ENCODE peak calls at places on chromosomes 16 and 17, in six cellular contexts. E is OCI-LY7, Z is uterus, P is transverse colon, N is stomach, Y is mesendoderm. Q is an unnamed sample.

GRCh38 chr16:79182618-79183017 is 417.9 kb downstream of the MAF start:
- DNase-seq in E (no peak), Z (no peak), P (no peak), N (no peak), Y (no peak), Q (no peak)

GRCh38 chr16:21023509-21024202 is 123.1 kb downstream of the LYRM1 start:
- DNase-seq in E (no peak), Z (no peak), P (peak; percentile 11), N (peak; percentile 43), Y (peak; percentile 6), Q (no peak)

GRCh38 chr17:77772461-77772897 is 186.0 kb upstream of the TNRC6C start:
- DNase-seq in E (peak; percentile 73), Z (peak; percentile 30), P (peak; percentile 69), N (peak; percentile 64), Y (peak; percentile 92), Q (peak; percentile 98)

GRCh38 chr17:3916013-3916696 is at the start of gene P2RX1:
- DNase-seq in E (peak; percentile 43), Z (no peak), P (peak; percentile 79), N (peak; percentile 60), Y (no peak), Q (no peak)

GRCh38 chr17:73071387-73071999 is 21.0 kb downstream of the SLC39A11 start:
- DNase-seq in E (no peak), Z (no peak), P (no peak), N (no peak), Y (no peak), Q (no peak)

GRCh38 chr17:73098919-73099318 is 6.4 kb upstream of the SLC39A11 start:
- DNase-seq in E (no peak), Z (no peak), P (no peak), N (no peak), Y (no peak), Q (no peak)

GRCh38 chr17:10121971-10122707 is 76.3 kb downstream of the GAS7 start:
- DNase-seq in E (no peak), Z (no peak), P (no peak), N (no peak), Y (no peak), Q (peak; percentile 65)

GRCh38 chr16:11682655-11683096 is 14.4 kb downstream of the SNN start:
- DNase-seq in E (no peak), Z (no peak), P (no peak), N (no peak), Y (no peak), Q (no peak)

GRCh38 chr16:2194852-2195315 is 1.5 kb downstream of the CASKIN1 start:
- DNase-seq in E (peak; percentile 68), Z (no peak), P (peak; percentile 67), N (peak; percentile 74), Y (peak; percentile 87), Q (peak; percentile 90)

GRCh38 chr17:8475227-8475626 is 39.5 kb downstream of the NDEL1 start:
- DNase-seq in E (no peak), Z (no peak), P (no peak), N (no peak), Y (no peak), Q (peak; percentile 46)

GRCh38 chr16:53502331-53503269 is at the start of gene AKTIP:
- DNase-seq in E (peak; percentile 27), Z (no peak), P (peak; percentile 62), N (peak; percentile 79), Y (peak; percentile 62), Q (peak; percentile 71)

GRCh38 chr16:20023190-20023589 is 50.5 kb downstream of the GPR139 start:
- DNase-seq in E (peak; percentile 9), Z (no peak), P (no peak), N (no peak), Y (peak; percentile 39), Q (peak; percentile 59)

GRCh38 chr16:50209548-50210265 is 56.6 kb downstream of the TENT4B start:
- DNase-seq in E (peak; percentile 19), Z (no peak), P (peak; percentile 35), N (no peak), Y (peak; percentile 7), Q (peak; percentile 59)

DNA sequence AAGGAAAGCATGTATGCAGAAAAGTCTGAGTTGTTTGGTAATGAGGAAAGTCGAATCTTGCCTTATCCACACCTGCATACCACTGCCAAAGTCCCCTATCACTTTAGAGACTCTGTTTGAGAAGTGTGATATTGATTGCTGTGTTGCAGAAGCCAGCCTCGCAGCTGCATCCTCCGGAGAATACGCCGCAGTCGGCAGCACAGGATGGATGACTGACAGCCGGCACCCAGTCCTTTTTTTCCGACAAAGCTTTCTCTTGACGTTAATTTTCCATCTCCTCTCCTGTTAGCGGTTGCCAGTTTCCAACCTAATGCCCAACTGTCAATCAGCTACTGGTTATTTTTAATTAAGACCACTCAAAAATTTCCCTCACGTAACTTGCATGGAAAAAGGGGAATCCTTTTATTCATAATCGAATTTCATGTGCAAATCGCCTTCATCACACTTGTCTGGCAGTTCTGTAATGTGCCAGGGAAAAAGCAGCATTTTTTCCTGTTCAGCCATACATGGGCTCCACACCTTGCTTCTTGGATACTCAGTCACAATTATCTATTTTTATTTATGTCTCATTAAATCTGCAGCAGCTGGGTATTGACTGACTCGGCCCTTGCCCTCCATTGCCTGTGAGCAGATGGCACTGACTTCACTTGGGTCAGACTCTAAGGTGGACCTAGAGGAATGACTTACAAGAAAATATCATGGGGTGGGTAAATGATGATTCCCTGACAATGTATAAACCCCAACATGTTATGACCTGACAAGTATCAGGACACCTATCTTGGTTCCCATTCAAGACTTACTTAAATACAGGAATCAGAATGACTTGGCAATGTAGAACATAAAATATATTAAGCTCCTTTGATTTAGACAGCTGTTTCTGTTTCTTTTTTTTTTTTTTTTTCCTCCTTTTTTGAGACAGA is 953.8 kb downstream of the CDH11 start:
- DNase-seq in E (no peak), Z (no peak), P (no peak), N (no peak), Y (no peak), Q (no peak)
- H3K27ac ChIP-seq in E (no peak overlapping the region), Z (no peak overlapping the region), P (no peak overlapping the region), N (no peak overlapping the region), Y (no peak overlapping the region), Q (no peak overlapping the region)

GRCh38 chr17:7240375-7240774 is 1.1 kb upstream of the PHF23 start:
- DNase-seq in E (no peak), Z (no peak), P (no peak), N (no peak), Y (no peak), Q (no peak)
- H3K27ac ChIP-seq in E (peak overlapping the region; percentile 72), Z (peak overlapping the region; percentile 99), P (peak overlapping the region; percentile 98), N (peak overlapping the region; percentile 9), Y (no peak overlapping the region), Q (no peak overlapping the region)

GRCh38 chr17:11627301-11627700 is 29.0 kb downstream of the DNAH9 start:
- DNase-seq in E (no peak), Z (no peak), P (no peak), N (no peak), Y (no peak), Q (no peak)
- H3K27ac ChIP-seq in E (no peak overlapping the region), Z (no peak overlapping the region), P (no peak overlapping the region), N (no peak overlapping the region), Y (no peak overlapping the region), Q (no peak overlapping the region)

GRCh38 chr16:28923231-28923587 is 1.8 kb downstream of the RABEP2 start:
- DNase-seq in E (peak; percentile 47), Z (no peak), P (no peak), N (no peak), Y (no peak), Q (no peak)

GRCh38 chr16:28925386-28926228 is 569 bp upstream of the RABEP2 start:
- DNase-seq in E (peak; percentile 86), Z (peak; percentile 77), P (peak; percentile 76), N (peak; percentile 62), Y (no peak), Q (no peak)

GRCh38 chr16:28924762-28925385 is at the start of gene RABEP2:
- DNase-seq in E (peak; percentile 95), Z (peak; percentile 96), P (peak; percentile 99), N (peak; percentile 100), Y (peak; percentile 97), Q (peak; percentile 100)

GRCh38 chr16:28923652-28924398 is 1.2 kb downstream of the RABEP2 start:
- DNase-seq in E (peak; percentile 94), Z (no peak), P (peak; percentile 69), N (peak; percentile 29), Y (no peak), Q (no peak)

GRCh38 chr16:28924399-28924761 is 658 bp downstream of the RABEP2 start:
- DNase-seq in E (no peak), Z (no peak), P (peak; percentile 47), N (no peak), Y (no peak), Q (no peak)
- H3K27ac ChIP-seq in E (peak overlapping the region; percentile 100), Z (peak overlapping the region; percentile 91), P (peak overlapping the region; percentile 96), N (peak overlapping the region; percentile 100), Y (peak overlapping the region; percentile 32), Q (no peak overlapping the region)

Q was measured in endodermal cell.